ENCODE peak calls at places on chromosomes 2 and 18, in eight cellular contexts. B, E, Y, K, P, Z, G and H are unnamed samples.

GRCh38 chr18:39839782-39840181 is 2115.3 kb upstream of the PIK3C3 start:
- DNase-seq in B (no peak), E (no peak), Y (no peak), K (no peak), P (peak), Z (no peak), G (no peak), H (no peak)

GRCh38 chr2:240596491-240596931 is 10.0 kb downstream of the CAPN10 start:
- DNase-seq in B (no peak), E (no peak), Y (no peak), K (no peak), P (no peak), Z (no peak), G (no peak), H (no peak)

GRCh38 chr2:170271340-170271739 is 93.4 kb downstream of the MYO3B start:
- DNase-seq in B (no peak), E (no peak), Y (no peak), K (no peak), P (no peak), Z (no peak), G (no peak), H (no peak)

GRCh38 chr18:79698668-79699335 is 19.2 kb downstream of the CTDP1 start:
- DNase-seq in B (peak), E (no peak), Y (no peak), K (no peak), P (peak), Z (no peak), G (no peak), H (no peak)

GRCh38 chr2:236578411-236578846 is 8.8 kb downstream of the ACKR3 start:
- DNase-seq in B (no peak), E (no peak), Y (no peak), K (no peak), P (no peak), Z (no peak), G (no peak), H (no peak)

GRCh38 chr2:109332880-109333279 is 203.9 kb downstream of the SH3RF3 start:
- DNase-seq in B (no peak), E (no peak), Y (no peak), K (no peak), P (no peak), Z (no peak), G (no peak), H (no peak)

GRCh38 chr2:110126086-110126773 is 10.6 kb upstream of the MALL start:
- DNase-seq in B (no peak), E (peak), Y (no peak), K (no peak), P (no peak), Z (no peak), G (no peak), H (no peak)

GRCh38 chr2:168766600-168766999 is 35.8 kb upstream of the NOSTRIN start:
- DNase-seq in B (no peak), E (no peak), Y (no peak), K (no peak), P (peak), Z (no peak), G (no peak), H (no peak)

GRCh38 chr2:207257291-207258190 is 91.8 kb upstream of the KLF7 start:
- DNase-seq in B (no peak), E (no peak), Y (no peak), K (no peak), P (no peak), Z (no peak), G (no peak), H (no peak)

GRCh38 chr18:26438980-26439379 is 109.4 kb downstream of the KCTD1 start:
- DNase-seq in B (no peak), E (no peak), Y (no peak), K (no peak), P (no peak), Z (no peak), G (no peak), H (no peak)

GRCh38 chr18:11982981-11983380 is 1.7 kb downstream of the IMPA2 start:
- DNase-seq in B (no peak), E (no peak), Y (no peak), K (no peak), P (no peak), Z (no peak), G (peak), H (no peak)

GRCh38 chr2:45770773-45771172 is 119.3 kb downstream of the PRKCE start:
- DNase-seq in B (peak), E (no peak), Y (no peak), K (no peak), P (peak), Z (no peak), G (no peak), H (no peak)

GRCh38 chr18:34847408-34847807 is 137.3 kb downstream of the DTNA start:
- DNase-seq in B (no peak), E (no peak), Y (no peak), K (no peak), P (no peak), Z (no peak), G (no peak), H (no peak)

GRCh38 chr2:145749556-145749955 is 1229.6 kb upstream of the ZEB2 start:
- DNase-seq in B (no peak), E (no peak), Y (no peak), K (no peak), P (no peak), Z (no peak), G (no peak), H (no peak)

GRCh38 chr2:142748559-142749099 is 128.8 kb upstream of the KYNU start:
- DNase-seq in B (no peak), E (no peak), Y (no peak), K (no peak), P (no peak), Z (no peak), G (no peak), H (no peak)

GRCh38 chr2:113211226-113212105 is 37.7 kb downstream of the PSD4 start:
- DNase-seq in B (peak), E (no peak), Y (peak), K (no peak), P (peak), Z (no peak), G (peak), H (peak)

GRCh38 chr2:219076253-219076652 is 15.5 kb upstream of the IHH start:
- DNase-seq in B (no peak), E (no peak), Y (no peak), K (no peak), P (no peak), Z (no peak), G (no peak), H (no peak)

GRCh38 chr2:105789745-105790466 is 45.2 kb downstream of the NCK2 start:
- DNase-seq in B (peak), E (no peak), Y (no peak), K (peak), P (peak), Z (no peak), G (no peak), H (peak)

GRCh38 chr18:48645427-48646002 is 106.7 kb downstream of the CTIF start:
- DNase-seq in B (no peak), E (no peak), Y (no peak), K (no peak), P (no peak), Z (no peak), G (no peak), H (no peak)

GRCh38 chr2:109184368-109184767 is 55.4 kb downstream of the SH3RF3 start:
- DNase-seq in B (no peak), E (no peak), Y (no peak), K (no peak), P (no peak), Z (no peak), G (no peak), H (no peak)

GRCh38 chr2:214481204-214481603 is 70.3 kb downstream of the VWC2L start:
- DNase-seq in B (peak), E (peak), Y (no peak), K (no peak), P (peak), Z (no peak), G (no peak), H (peak)

GRCh38 chr2:36483290-36483689 is 114.7 kb downstream of the FEZ2 start:
- DNase-seq in B (no peak), E (no peak), Y (no peak), K (no peak), P (no peak), Z (no peak), G (no peak), H (no peak)

GRCh38 chr2:182854405-182855105 is 11.9 kb downstream of the FRZB start:
- DNase-seq in B (no peak), E (no peak), Y (no peak), K (no peak), P (no peak), Z (no peak), G (no peak), H (no peak)

GRCh38 chr2:235663877-235664276 is 170.0 kb downstream of the AGAP1 start:
- DNase-seq in B (no peak), E (no peak), Y (no peak), K (no peak), P (no peak), Z (no peak), G (no peak), H (no peak)

GRCh38 chr2:880201-880970 is 70.3 kb upstream of the SNTG2 start:
- DNase-seq in B (no peak), E (no peak), Y (no peak), K (no peak), P (no peak), Z (peak), G (no peak), H (no peak)

GRCh38 chr2:180017764-180018163 is 10.7 kb upstream of the CWC22 start:
- DNase-seq in B (no peak), E (no peak), Y (no peak), K (no peak), P (peak), Z (no peak), G (peak), H (peak)